ENCODE peak calls at places on chromosomes 7 and 10, in four cellular contexts. Y is WTC11, H is K562, J is H1. R is an unnamed sample.

GRCh38 chr7:151442776-151443496 is 3.0 kb upstream of the CRYGN start:
- DNase-seq in Y (no peak), H (no peak), J (no peak), R (no peak)

GRCh38 chr10:125720002-125720382 is 483 bp downstream of the EDRF1 start:
- DNase-seq in Y (no peak), H (peak), J (no peak), R (no peak)

GRCh38 chr7:324011-324410 is 34.0 kb downstream of the FOXL3 start:
- DNase-seq in Y (no peak), J (no peak), H (no peak), R (no peak)

GRCh38 chr10:44883581-44884331 is 27.4 kb upstream of the TMEM72 start:
- DNase-seq in J (no peak), H (peak), Y (no peak), R (no peak)

GRCh38 chr7:45680776-45681175 is 106.6 kb downstream of the ADCY1 start:
- DNase-seq in J (peak), H (no peak), Y (no peak), R (no peak)

GRCh38 chr7:2043316-2044039 is 189.3 kb downstream of the MAD1L1 start:
- DNase-seq in H (no peak), J (no peak), Y (peak), R (peak)

GRCh38 chr10:52129410-52130178 is 184.5 kb upstream of the DKK1 start:
- DNase-seq in J (no peak), H (no peak), Y (no peak), R (no peak)

GRCh38 chr10:66819691-66820090 is 106.1 kb upstream of the LRRTM3 start:
- DNase-seq in J (no peak), Y (no peak), H (no peak), R (no peak)

GRCh38 chr10:72030762-72031543 is 57.4 kb downstream of the SPOCK2 start:
- DNase-seq in Y (no peak), H (no peak), J (no peak), R (no peak)

GRCh38 chr10:112389147-112389822 is 15.4 kb downstream of the ACSL5 start:
- DNase-seq in H (peak), Y (no peak), J (no peak), R (no peak)

GRCh38 chr7:144122876-144123275 is at the start of gene OR2A14:
- DNase-seq in Y (no peak), J (no peak), H (no peak), R (no peak)

GRCh38 chr7:138292951-138293350 is 167.1 kb upstream of the TRIM24 start:
- DNase-seq in J (peak), Y (no peak), H (no peak), R (no peak)

GRCh38 chr10:97612386-97612785 is 20.9 kb downstream of the MORN4 start:
- DNase-seq in J (no peak), Y (no peak), H (peak), R (peak)

GRCh38 chr7:73921623-73922528 is 60.9 kb downstream of the TMEM270 start:
- DNase-seq in Y (no peak), H (no peak), J (peak), R (peak)

GRCh38 chr10:31707578-31708411 is 220.8 kb downstream of the ARHGAP12 start:
- DNase-seq in Y (no peak), J (no peak), H (no peak), R (no peak)

GRCh38 chr7:7399707-7400106 is 136.0 kb downstream of the COL28A1 start:
- DNase-seq in H (no peak), Y (no peak), J (no peak), R (no peak)

GRCh38 chr10:71270301-71270777 is 48.7 kb upstream of the SLC29A3 start:
- DNase-seq in J (peak), H (peak), Y (peak), R (peak)

GRCh38 chr7:67809586-67809985 is 813.0 kb downstream of the TYW1 start:
- DNase-seq in Y (no peak), H (no peak), J (no peak), R (no peak)

GRCh38 chr7:1124816-1125602 is 35.0 kb downstream of the ZFAND2A start:
- DNase-seq in Y (no peak), J (no peak), H (no peak), R (no peak)

GRCh38 chr7:3399858-3400257 is 98.8 kb downstream of the SDK1 start:
- DNase-seq in J (peak), H (peak), Y (peak), R (no peak)

GRCh38 chr10:1187151-1187854 is 131.1 kb downstream of the WDR37 start:
- DNase-seq in Y (peak), J (no peak), H (no peak), R (no peak)

GRCh38 chr10:23693398-23693797 is 254.5 kb downstream of the OTUD1 start:
- DNase-seq in J (peak), Y (peak), H (peak), R (peak)

GRCh38 chr10:26481914-26482550 is 43.9 kb downstream of the APBB1IP start:
- DNase-seq in H (no peak), J (no peak), Y (no peak), R (no peak)

GRCh38 chr7:139094596-139094995 is 14.9 kb downstream of the ZC3HAV1 start:
- DNase-seq in J (no peak), H (peak), Y (no peak), R (no peak)

GRCh38 chr7:24291271-24291670 is 7.3 kb downstream of the NPY start:
- DNase-seq in H (no peak), J (no peak), Y (no peak), R (no peak)

GRCh38 chr7:24284699-24285506 is 913 bp downstream of the NPY start:
- DNase-seq in H (no peak), J (peak), Y (peak), R (peak)

DNA sequence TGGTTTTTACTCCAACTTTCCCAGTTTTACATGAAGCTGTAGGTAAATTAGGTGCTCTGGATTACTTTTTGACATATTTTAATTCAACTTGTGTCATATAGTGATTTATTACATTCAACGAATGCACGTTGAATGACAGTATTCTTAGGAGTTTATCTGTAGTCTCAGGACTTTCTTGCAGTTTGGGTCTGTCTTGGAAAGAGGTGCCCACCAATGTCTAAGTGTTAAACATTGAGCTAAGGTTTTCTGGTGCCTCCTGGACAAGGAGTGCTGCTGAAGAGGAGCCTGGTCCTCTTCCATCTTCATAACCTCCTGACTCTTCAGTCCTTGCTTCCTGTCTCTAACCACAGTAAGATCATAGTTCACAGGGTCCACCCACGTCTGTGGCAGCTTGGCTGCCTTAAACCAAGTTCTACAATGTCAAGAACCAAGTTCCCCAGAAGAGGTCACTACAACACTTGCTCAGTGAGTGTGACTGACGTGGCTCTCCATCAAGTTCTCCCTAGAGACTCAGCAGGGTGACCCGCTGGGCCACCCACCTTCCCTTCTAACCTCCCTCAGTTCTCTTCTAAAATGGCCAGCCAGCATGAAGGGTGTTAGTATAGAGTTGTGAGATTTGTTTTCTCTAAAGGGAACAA is 6.1 kb downstream of the NPY start:
- DNase-seq in H (peak), J (peak), Y (peak), R (peak)
- TF ChIP-seq TEAD4 in H (no peak), J (no peak), Y (no peak), R (no peak)

GRCh38 chr10:80320377-80320776 is 30.9 kb upstream of the MAT1A start:
- DNase-seq in Y (no peak), J (no peak), H (no peak), R (no peak)
- TF ChIP-seq TEAD4 in Y (no peak), J (no peak), H (no peak), R (no peak)

DNA sequence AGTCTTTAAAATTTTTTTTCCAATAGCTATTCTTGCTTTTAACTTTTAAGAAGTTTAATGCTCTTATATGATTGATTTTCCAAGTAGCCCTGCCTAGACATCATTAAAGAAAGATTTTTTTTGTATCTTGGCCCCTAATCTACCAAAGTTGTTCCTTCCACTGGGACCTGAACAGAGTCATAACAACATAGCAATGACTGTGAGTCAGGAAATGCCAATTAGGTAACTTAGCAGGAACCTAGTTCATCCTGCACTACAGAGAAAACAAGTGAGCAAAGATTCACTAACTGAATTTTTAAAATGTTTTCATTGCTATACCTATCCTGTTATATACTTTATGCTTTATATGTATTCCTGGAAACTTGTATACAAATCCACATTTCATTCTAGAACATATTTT is 284.7 kb downstream of the BICC1 start:
- DNase-seq in H (no peak), Y (no peak), J (no peak), R (no peak)
- TF ChIP-seq TEAD4 in H (no peak), Y (no peak), J (no peak), R (no peak)

DNA sequence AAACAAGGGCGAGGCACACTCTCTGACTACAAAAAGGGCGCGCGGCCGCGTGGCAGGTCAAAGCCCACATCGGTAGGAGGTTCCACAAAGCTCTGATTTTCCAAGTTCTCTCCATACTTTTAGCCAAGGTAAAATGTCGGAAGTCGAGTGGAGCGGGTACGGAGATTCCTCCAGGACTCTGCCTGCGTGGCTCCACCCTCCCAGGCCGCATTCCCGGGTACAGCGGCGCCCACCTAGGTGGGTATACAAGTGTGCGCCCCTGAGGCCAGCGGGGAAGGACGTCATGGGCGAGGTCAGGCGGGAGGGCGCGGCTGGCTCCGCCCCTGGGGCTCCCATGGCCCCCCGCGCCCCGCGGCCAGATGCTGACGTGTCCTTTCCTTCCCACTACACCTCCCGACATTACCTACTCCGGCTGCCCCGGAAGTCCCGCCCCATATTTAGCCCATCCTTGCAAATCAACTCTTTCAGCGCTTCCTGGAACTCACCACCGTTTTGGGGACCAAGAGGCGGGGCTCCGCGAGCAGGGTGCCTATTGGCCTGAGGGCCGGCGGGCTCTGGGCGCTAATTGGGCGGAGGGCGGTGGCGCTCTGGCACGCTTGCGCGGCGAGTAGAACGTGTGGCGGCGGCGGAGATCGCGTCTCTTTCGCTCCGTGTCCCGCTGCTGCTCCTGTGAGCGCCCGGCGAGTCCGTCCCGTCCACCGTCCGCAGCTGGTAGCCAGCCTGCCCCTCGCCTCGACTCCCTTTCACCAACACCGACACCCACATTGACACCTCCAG is at the start of gene SND1:
- DNase-seq in H (peak), Y (peak), J (peak), R (peak)
- TF ChIP-seq TEAD4 in H (peak), Y (no peak), J (peak), R (no peak)

GRCh38 chr10:124453965-124454610 is 4.3 kb upstream of the NKX1-2 start:
- DNase-seq in Y (no peak), J (no peak), H (peak), R (no peak)
- TF ChIP-seq TEAD4 in Y (no peak), J (peak), H (peak), R (no peak)

GRCh38 chr10:124017729-124018128 is 75.7 kb downstream of the CHST15 start:
- DNase-seq in H (no peak), Y (no peak), J (no peak), R (no peak)

GRCh38 chr10:124020871-124021823 is 72.3 kb downstream of the CHST15 start:
- DNase-seq in J (no peak), H (no peak), Y (no peak), R (no peak)

GRCh38 chr10:124016795-124017375 is 76.5 kb downstream of the CHST15 start:
- DNase-seq in J (no peak), Y (no peak), H (no peak), R (no peak)

GRCh38 chr10:124019886-124020797 is 73.3 kb downstream of the CHST15 start:
- DNase-seq in H (no peak), Y (peak), J (peak), R (no peak)

GRCh38 chr10:124018886-124019525 is 74.4 kb downstream of the CHST15 start:
- DNase-seq in H (no peak), Y (no peak), J (no peak), R (no peak)
- TF ChIP-seq TEAD4 in H (no peak), Y (no peak), J (no peak), R (no peak)

R was measured in SK-N-SH.